ENCODE peak calls at places on chromosomes 7 and 10, in seven cellular contexts. S is left lung; U is keratinocyte; Y is AG04450; Q is hepatocyte; G is Calu3; N is CD4-positive, alpha-beta T cell. H is an unnamed sample.

GRCh38 chr10:7512487-7512886 is 101.7 kb upstream of the SFMBT2 start:
- DNase-seq in N (no peak), S (no peak), Q (no peak), G (peak), U (no peak), Y (no peak), H (no peak)

GRCh38 chr7:47661051-47661714 is 79.3 kb upstream of the TNS3 start:
- DNase-seq in N (no peak), Q (no peak), S (no peak), G (no peak), Y (no peak), U (no peak), H (no peak)

GRCh38 chr10:42939237-42939636 is 137.6 kb upstream of the RET start:
- DNase-seq in U (no peak), N (no peak), G (no peak), S (no peak), Q (no peak), Y (no peak), H (peak)

GRCh38 chr7:51019891-51020855 is 237.5 kb upstream of the GRB10 start:
- DNase-seq in N (no peak), G (no peak), Q (no peak), Y (no peak), U (no peak), S (no peak), H (peak)

GRCh38 chr10:129021597-129022304 is 445.3 kb upstream of the MGMT start:
- DNase-seq in Y (no peak), S (no peak), G (no peak), N (no peak), Q (no peak), U (no peak), H (no peak)

GRCh38 chr10:49361178-49361554 is 34.7 kb downstream of the DRGX start:
- DNase-seq in Q (no peak), N (no peak), Y (no peak), S (no peak), G (no peak), U (no peak), H (no peak)

GRCh38 chr10:27741173-27742091 is 4.2 kb downstream of the MKX start:
- DNase-seq in Y (no peak), G (no peak), U (no peak), N (no peak), Q (peak), S (peak), H (no peak)

GRCh38 chr7:2553831-2554581 is 1.3 kb downstream of the BRAT1 start:
- DNase-seq in Q (no peak), Y (no peak), S (no peak), U (no peak), G (no peak), N (no peak), H (no peak)

GRCh38 chr10:101646369-101646768 is 48.6 kb downstream of the FBXW4 start:
- DNase-seq in Q (no peak), Y (no peak), U (no peak), S (no peak), G (no peak), N (no peak), H (no peak)

GRCh38 chr7:14854471-14854870 is 48.1 kb downstream of the DGKB start:
- DNase-seq in G (no peak), U (no peak), Y (no peak), Q (no peak), N (no peak), S (no peak), H (no peak)

DNA sequence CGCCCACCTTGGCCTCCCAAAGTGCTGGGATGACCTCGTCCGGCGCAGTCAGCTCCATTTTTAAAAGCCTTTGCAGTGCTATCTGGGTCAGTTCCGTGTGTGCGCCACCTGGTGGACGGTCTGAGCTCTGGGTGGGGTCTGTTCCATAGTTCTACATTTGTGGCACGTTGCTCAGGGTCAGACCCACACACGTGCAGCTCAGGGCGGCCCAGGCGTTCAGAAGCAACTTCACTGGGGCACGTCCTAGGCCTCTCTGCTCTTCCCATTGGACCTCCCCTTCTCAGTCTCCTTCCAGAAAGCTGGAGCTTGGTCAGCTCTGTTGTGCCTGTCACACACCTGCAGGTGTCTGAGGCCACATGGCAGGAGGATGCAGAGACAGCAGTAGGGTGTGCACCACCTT is 137.9 kb downstream of the DNAJB6 start:
- DNase-seq in Y (no peak), Q (no peak), S (no peak), N (no peak), G (peak), U (no peak), H (peak)
- TF ChIP-seq CTCF in Y (peak), Q (peak), S (no peak), N (peak), G (no peak), U (no peak), H (no peak)

GRCh38 chr10:70561558-70561957 is 41.0 kb downstream of the PRF1 start:
- DNase-seq in S (no peak), Y (no peak), Q (no peak), U (no peak), N (no peak), G (no peak), H (no peak)

GRCh38 chr10:70558871-70559810 is 43.4 kb downstream of the PRF1 start:
- DNase-seq in G (peak), N (peak), Y (peak), Q (peak), U (no peak), S (peak), H (no peak)

GRCh38 chr10:70559861-70560260 is 42.7 kb downstream of the PRF1 start:
- DNase-seq in Q (no peak), G (no peak), N (no peak), Y (no peak), U (no peak), S (no peak), H (no peak)

GRCh38 chr10:70561051-70561450 is 41.5 kb downstream of the PRF1 start:
- DNase-seq in Y (no peak), G (no peak), U (no peak), S (no peak), Q (no peak), N (no peak), H (no peak)

GRCh38 chr10:70560511-70560931 is 42.0 kb downstream of the PRF1 start:
- DNase-seq in S (no peak), U (no peak), N (no peak), Y (no peak), G (no peak), Q (no peak), H (no peak)
- TF ChIP-seq CTCF in S (no peak), U (no peak), N (no peak), Y (no peak), G (no peak), Q (no peak), H (no peak)

DNA sequence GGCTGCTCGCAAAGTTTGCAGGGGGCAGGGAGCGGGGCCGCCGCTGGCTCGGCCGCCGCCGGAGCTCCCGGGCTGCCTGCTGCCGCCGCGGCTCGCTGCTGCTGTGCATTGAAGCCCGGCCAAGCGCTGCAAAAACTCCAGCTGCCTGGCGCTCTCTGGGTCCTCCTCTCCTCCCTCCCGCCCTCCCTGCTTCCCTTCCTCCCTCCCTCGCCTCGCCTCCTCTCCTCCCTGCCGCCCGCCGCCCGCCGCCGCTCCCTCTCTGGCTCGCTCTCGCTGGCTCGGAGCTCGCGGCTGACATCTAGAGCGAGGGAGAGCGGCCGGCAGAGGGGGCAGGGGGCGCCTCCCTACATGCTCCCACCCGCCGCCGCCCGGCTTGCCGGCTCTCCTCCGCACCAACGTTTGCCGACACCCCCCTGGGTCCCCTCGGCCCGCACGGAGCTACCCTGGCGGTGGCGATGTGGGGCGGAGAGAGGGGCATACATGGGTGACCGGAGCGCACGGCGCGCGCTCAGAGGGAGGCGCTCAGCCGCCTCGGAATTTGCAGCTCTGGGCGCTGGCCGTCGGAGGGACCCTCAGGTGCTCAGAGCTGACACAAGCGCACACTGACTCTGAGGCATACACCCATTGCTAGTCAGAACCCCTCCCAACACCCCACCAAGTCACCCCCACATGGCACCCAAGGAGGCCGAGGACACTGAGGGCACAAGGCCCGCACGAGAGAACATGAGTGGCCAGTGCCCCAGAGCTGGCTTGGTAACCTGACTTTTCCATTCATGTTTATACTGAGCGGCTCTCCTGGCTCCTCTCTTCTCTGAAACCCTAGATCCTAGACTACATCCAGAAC is 1.2 kb upstream of the PLXNA4 start:
- DNase-seq in N (no peak), S (peak), Q (peak), U (no peak), Y (no peak), G (peak), H (peak)
- TF ChIP-seq CTCF in N (no peak), S (no peak), Q (peak), U (no peak), Y (no peak), G (no peak), H (no peak)

DNA sequence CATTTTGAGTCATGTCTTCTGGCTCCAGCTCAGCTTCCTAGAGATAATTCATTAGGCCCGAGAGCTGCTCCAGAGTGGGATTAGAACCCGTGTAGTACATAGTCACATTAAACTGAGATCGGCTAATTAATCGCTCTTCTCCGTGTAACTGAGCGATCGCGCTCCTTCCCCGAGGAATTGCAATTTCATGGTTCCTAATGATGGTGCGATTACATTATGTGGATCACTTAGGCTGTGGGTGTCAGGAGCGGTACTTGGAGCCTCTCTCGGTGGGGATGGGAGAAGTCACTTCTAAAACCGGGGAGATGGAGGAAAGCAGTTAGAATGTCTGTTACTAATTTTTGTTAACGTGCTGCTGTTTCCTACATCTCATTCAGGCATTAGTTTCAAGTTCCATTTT is 123.0 kb upstream of the TCF7L2 start:
- DNase-seq in G (no peak), Q (no peak), U (no peak), Y (no peak), N (no peak), S (no peak), H (no peak)
- TF ChIP-seq CTCF in G (no peak), Q (no peak), U (no peak), Y (no peak), N (no peak), S (no peak), H (no peak)

H was measured in lower leg skin.